ENCODE peak calls at places on chromosomes 2 and 18, in five cellular contexts. W, N, J, B and F are unnamed samples.

GRCh38 chr2:152036611-152037469 is 62.0 kb downstream of the CACNB4 start:
- DNase-seq in W (peak), N (peak), B (peak), J (peak), F (peak)

GRCh38 chr2:203470371-203470770 is 64.7 kb downstream of the RAPH1 start:
- DNase-seq in B (no peak), J (no peak), W (no peak), N (no peak), F (no peak)

GRCh38 chr2:3628800-3629199 is 29.2 kb upstream of the ALLC start:
- DNase-seq in B (no peak), N (no peak), J (no peak), W (no peak), F (no peak)

GRCh38 chr2:47534179-47534919 is 131.4 kb downstream of the MSH2 start:
- DNase-seq in J (peak), W (peak), N (peak), B (no peak), F (no peak)

GRCh38 chr2:45121236-45121927 is 112.1 kb upstream of the SIX2 start:
- DNase-seq in J (no peak), B (no peak), W (no peak), N (no peak), F (no peak)

GRCh38 chr18:21593540-21594257 is 6.8 kb downstream of the ESCO1 start:
- DNase-seq in J (no peak), N (no peak), B (no peak), W (no peak), F (no peak)

GRCh38 chr2:205902041-205902898 is 183.7 kb downstream of the INO80D start:
- DNase-seq in B (no peak), W (peak), N (no peak), J (no peak), F (no peak)

GRCh38 chr2:228657807-228658402 is 476.4 kb upstream of the SPHKAP start:
- DNase-seq in B (no peak), J (no peak), N (no peak), W (peak), F (peak)

GRCh38 chr2:43032248-43032893 is 194.0 kb downstream of the ZFP36L2 start:
- DNase-seq in W (no peak), N (no peak), B (peak), J (no peak), F (no peak)

GRCh38 chr2:219517954-219518778 is 3.9 kb downstream of the ASIC4 start:
- DNase-seq in B (no peak), W (no peak), N (no peak), J (no peak), F (no peak)

GRCh38 chr2:85744771-85745601 is 8.8 kb upstream of the ATOH8 start:
- DNase-seq in N (peak), J (peak), W (peak), B (peak), F (no peak)

GRCh38 chr18:58268849-58269248 is 224.8 kb downstream of the NEDD4L start:
- DNase-seq in N (no peak), J (no peak), B (no peak), W (peak), F (no peak)

GRCh38 chr2:19158899-19159298 is 199.5 kb downstream of the OSR1 start:
- DNase-seq in J (peak), W (peak), B (no peak), N (no peak), F (no peak)

GRCh38 chr2:13654416-13654815 is 937.7 kb downstream of the TRIB2 start:
- DNase-seq in J (no peak), B (no peak), N (no peak), W (no peak), F (no peak)

GRCh38 chr18:50896093-50896492 is 17.2 kb downstream of the ME2 start:
- DNase-seq in J (no peak), W (no peak), N (no peak), B (no peak), F (no peak)